ENCODE peak calls at places on chromosomes 13 and 19, in five cellular contexts. Y, C, H, T and F are unnamed samples.

GRCh38 chr13:61546413-61546812 is 130.8 kb upstream of the PCDH20 start:
- DNase-seq in Y (no peak), T (no peak), H (no peak), C (no peak), F (no peak)

GRCh38 chr19:23507441-23507840 is 112.2 kb upstream of the ZNF91 start:
- DNase-seq in H (no peak), T (no peak), Y (no peak), C (no peak), F (no peak)

GRCh38 chr19:40603071-40603718 is 2.0 kb downstream of the LTBP4 start:
- DNase-seq in Y (no peak), C (no peak), T (no peak), H (no peak), F (peak)

GRCh38 chr13:58949646-58950045 is 1214.1 kb downstream of the DIAPH3 start:
- DNase-seq in Y (no peak), C (no peak), H (no peak), T (no peak), F (no peak)

GRCh38 chr19:4337906-4338440 is 654 bp downstream of the STAP2 start:
- DNase-seq in H (no peak), Y (no peak), T (no peak), C (no peak), F (peak)

GRCh38 chr13:36297600-36298338 is at the start of gene CCDC169:
- DNase-seq in Y (peak), C (peak), H (peak), T (peak), F (peak)

GRCh38 chr13:73827434-73827833 is 306.8 kb downstream of the KLF12 start:
- DNase-seq in C (no peak), H (no peak), Y (no peak), T (no peak), F (no peak)

GRCh38 chr13:111168116-111168515 is 53.0 kb downstream of the ARHGEF7 start:
- DNase-seq in Y (no peak), H (no peak), T (no peak), C (no peak), F (no peak)

GRCh38 chr19:56309511-56310185 is 5.0 kb downstream of the ZSCAN5A start:
- DNase-seq in T (peak), Y (peak), H (peak), C (peak), F (peak)

GRCh38 chr13:89465366-89465765 is 1794.2 kb downstream of the SLITRK5 start:
- DNase-seq in H (no peak), Y (no peak), C (no peak), T (no peak), F (no peak)

GRCh38 chr13:110869805-110870706 is 44.8 kb downstream of the ANKRD10 start:
- DNase-seq in C (no peak), H (peak), T (no peak), Y (peak), F (peak)

GRCh38 chr19:3658004-3658822 is 31.6 kb upstream of the CACTIN start:
- DNase-seq in C (no peak), Y (no peak), H (no peak), T (no peak), F (no peak)

GRCh38 chr19:50512112-50512998 is 1.4 kb downstream of the ASPDH start:
- DNase-seq in Y (no peak), T (no peak), H (no peak), C (no peak), F (no peak)

GRCh38 chr13:27339299-27339698 is 68.7 kb downstream of the RASL11A start:
- DNase-seq in H (peak), T (peak), C (peak), Y (no peak), F (peak)

GRCh38 chr19:10800488-10800887 is 35.5 kb downstream of the TMED1 start:
- DNase-seq in Y (no peak), C (no peak), T (no peak), H (no peak), F (no peak)

GRCh38 chr13:110062777-110063442 is 244.0 kb downstream of the COL4A1 start:
- DNase-seq in C (no peak), Y (no peak), T (no peak), H (no peak), F (no peak)